ENCODE peak calls at places on chromosome 7, in nine cellular contexts. One of them, this sample, is unnamed.

GRCh38 chr7:20477091-20477490 is 138.4 kb upstream of the ABCB5 start:
- DNase-seq in HCT116: no peak
- DNase-seq in body of pancreas: no peak
- DNase-seq in sigmoid colon: no peak
- DNase-seq in IMR-90: no peak
- DNase-seq in GM12891: no peak
- DNase-seq in A549: no peak
- DNase-seq in heart left ventricle: no peak
- DNase-seq in Peyer's patch: no peak
- DNase-seq in this sample: no peak

GRCh38 chr7:105875505-105875904 is 894 bp downstream of the ATXN7L1 start:
- DNase-seq in HCT116: no peak
- DNase-seq in body of pancreas: no peak
- DNase-seq in sigmoid colon: no peak
- DNase-seq in IMR-90: no peak
- DNase-seq in GM12891: no peak
- DNase-seq in A549: no peak
- DNase-seq in heart left ventricle: no peak
- DNase-seq in Peyer's patch: no peak
- DNase-seq in this sample: no peak

GRCh38 chr7:96045919-96046318 is 273.6 kb downstream of the DYNC1I1 start:
- DNase-seq in HCT116: no peak
- DNase-seq in body of pancreas: peak; percentile 5
- DNase-seq in sigmoid colon: no peak
- DNase-seq in IMR-90: no peak
- DNase-seq in GM12891: no peak
- DNase-seq in A549: no peak
- DNase-seq in heart left ventricle: no peak
- DNase-seq in Peyer's patch: no peak
- DNase-seq in this sample: no peak

GRCh38 chr7:151689196-151689971 is 169.7 kb upstream of the RHEB start:
- DNase-seq in HCT116: no peak
- DNase-seq in body of pancreas: peak; percentile 55
- DNase-seq in sigmoid colon: no peak
- DNase-seq in IMR-90: no peak
- DNase-seq in GM12891: no peak
- DNase-seq in A549: no peak
- DNase-seq in heart left ventricle: peak; percentile 84
- DNase-seq in Peyer's patch: no peak
- DNase-seq in this sample: no peak

GRCh38 chr7:1050956-1051690 is 6.8 kb downstream of the GPR146 start:
- DNase-seq in HCT116: no peak
- DNase-seq in body of pancreas: no peak
- DNase-seq in sigmoid colon: no peak
- DNase-seq in IMR-90: no peak
- DNase-seq in GM12891: no peak
- DNase-seq in A549: no peak
- DNase-seq in heart left ventricle: peak; percentile 49
- DNase-seq in Peyer's patch: no peak
- DNase-seq in this sample: no peak

GRCh38 chr7:131164025-131164899 is 163.4 kb upstream of the MKLN1 start:
- DNase-seq in HCT116: peak; percentile 69
- DNase-seq in body of pancreas: no peak
- DNase-seq in sigmoid colon: no peak
- DNase-seq in IMR-90: peak; percentile 81
- DNase-seq in GM12891: no peak
- DNase-seq in A549: peak; percentile 86
- DNase-seq in heart left ventricle: no peak
- DNase-seq in Peyer's patch: no peak
- DNase-seq in this sample: no peak

GRCh38 chr7:137018468-137018867 is 150.0 kb downstream of the CHRM2 start:
- DNase-seq in HCT116: no peak
- DNase-seq in body of pancreas: no peak
- DNase-seq in sigmoid colon: no peak
- DNase-seq in IMR-90: no peak
- DNase-seq in GM12891: no peak
- DNase-seq in A549: no peak
- DNase-seq in heart left ventricle: no peak
- DNase-seq in Peyer's patch: no peak
- DNase-seq in this sample: no peak

GRCh38 chr7:111647881-111648280 is 85.6 kb upstream of the IMMP2L start:
- DNase-seq in HCT116: no peak
- DNase-seq in body of pancreas: no peak
- DNase-seq in sigmoid colon: no peak
- DNase-seq in IMR-90: no peak
- DNase-seq in GM12891: no peak
- DNase-seq in A549: no peak
- DNase-seq in heart left ventricle: no peak
- DNase-seq in Peyer's patch: no peak
- DNase-seq in this sample: no peak

GRCh38 chr7:1094870-1095269 is 7.0 kb downstream of the GPER1 start:
- DNase-seq in HCT116: no peak
- DNase-seq in body of pancreas: no peak
- DNase-seq in sigmoid colon: no peak
- DNase-seq in IMR-90: no peak
- DNase-seq in GM12891: no peak
- DNase-seq in A549: no peak
- DNase-seq in heart left ventricle: no peak
- DNase-seq in Peyer's patch: no peak
- DNase-seq in this sample: no peak

GRCh38 chr7:92042056-92042737 is 92.1 kb downstream of the CYP51A1 start:
- DNase-seq in HCT116: no peak
- DNase-seq in body of pancreas: peak; percentile 85
- DNase-seq in sigmoid colon: no peak
- DNase-seq in IMR-90: no peak
- DNase-seq in GM12891: no peak
- DNase-seq in A549: peak; percentile 8
- DNase-seq in heart left ventricle: no peak
- DNase-seq in Peyer's patch: no peak
- DNase-seq in this sample: no peak

GRCh38 chr7:134288265-134288664 is 28.5 kb downstream of the SLC35B4 start:
- DNase-seq in HCT116: no peak
- DNase-seq in body of pancreas: no peak
- DNase-seq in sigmoid colon: no peak
- DNase-seq in IMR-90: no peak
- DNase-seq in GM12891: no peak
- DNase-seq in A549: no peak
- DNase-seq in heart left ventricle: no peak
- DNase-seq in Peyer's patch: no peak
- DNase-seq in this sample: no peak
- TF ChIP-seq POLR2A in HCT116: no peak
- TF ChIP-seq POLR2A in body of pancreas: no peak
- TF ChIP-seq POLR2A in sigmoid colon: no peak
- TF ChIP-seq POLR2A in IMR-90: no peak
- TF ChIP-seq POLR2A in GM12891: no peak
- TF ChIP-seq POLR2A in A549: no peak
- TF ChIP-seq POLR2A in heart left ventricle: no peak
- TF ChIP-seq POLR2A in Peyer's patch: no peak
- TF ChIP-seq POLR2A in this sample: no peak

DNA sequence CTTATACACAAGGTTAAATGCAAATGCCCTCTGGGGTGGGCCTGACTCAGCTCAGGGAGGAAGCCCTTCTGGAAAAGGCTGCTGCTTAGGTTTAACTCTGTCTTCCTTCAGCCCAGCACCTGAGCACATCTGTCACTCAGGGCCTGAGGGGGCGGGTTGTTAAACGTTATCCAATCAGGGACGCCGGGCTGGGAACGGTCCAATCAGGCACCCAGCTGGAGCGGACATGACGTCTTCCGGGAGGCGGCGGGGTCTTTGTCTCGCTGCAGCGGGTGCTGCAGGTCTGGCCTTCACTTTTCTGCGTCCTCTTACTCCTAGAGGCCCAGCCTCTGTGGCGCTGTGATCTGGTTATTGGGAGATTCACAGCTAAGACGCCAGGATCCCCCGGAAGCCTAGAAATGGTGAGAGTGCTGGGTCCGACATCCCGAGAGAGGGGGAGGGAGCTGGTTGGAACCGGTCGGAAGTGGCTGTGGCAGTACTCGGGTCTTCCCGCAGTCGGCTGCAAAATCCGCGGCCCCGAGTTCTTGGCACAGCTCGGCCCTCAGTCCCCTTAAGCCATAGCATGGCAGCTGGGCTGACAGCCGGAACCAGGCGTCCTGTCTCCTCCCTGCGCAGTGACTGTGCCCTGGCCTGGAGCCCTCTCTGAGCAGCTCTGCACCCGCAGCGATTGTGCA is at the start of gene ZNF138:
- DNase-seq in HCT116: peak; percentile 92
- DNase-seq in body of pancreas: peak; percentile 96
- DNase-seq in sigmoid colon: peak; percentile 98
- DNase-seq in IMR-90: peak; percentile 91
- DNase-seq in GM12891: peak; percentile 86
- DNase-seq in A549: peak; percentile 96
- DNase-seq in heart left ventricle: peak; percentile 98
- DNase-seq in Peyer's patch: peak; percentile 95
- DNase-seq in this sample: peak; percentile 81
- TF ChIP-seq POLR2A in HCT116: peak; percentile 71
- TF ChIP-seq POLR2A in body of pancreas: peak; percentile 77
- TF ChIP-seq POLR2A in sigmoid colon: peak; percentile 54
- TF ChIP-seq POLR2A in IMR-90: peak; percentile 47
- TF ChIP-seq POLR2A in GM12891: peak; percentile 84
- TF ChIP-seq POLR2A in A549: peak; percentile 65
- TF ChIP-seq POLR2A in heart left ventricle: no peak
- TF ChIP-seq POLR2A in Peyer's patch: peak; percentile 35
- TF ChIP-seq POLR2A in this sample: peak; percentile 82

GRCh38 chr7:99265848-99266247 is 6.8 kb upstream of the MYH16 start:
- DNase-seq in HCT116: no peak
- DNase-seq in body of pancreas: no peak
- DNase-seq in sigmoid colon: no peak
- DNase-seq in IMR-90: no peak
- DNase-seq in GM12891: no peak
- DNase-seq in A549: no peak
- DNase-seq in heart left ventricle: no peak
- DNase-seq in Peyer's patch: no peak
- DNase-seq in this sample: no peak

GRCh38 chr7:99267530-99268360 is 4.9 kb upstream of the MYH16 start:
- DNase-seq in HCT116: peak; percentile 85
- DNase-seq in body of pancreas: peak; percentile 69
- DNase-seq in sigmoid colon: no peak
- DNase-seq in IMR-90: peak; percentile 94
- DNase-seq in GM12891: no peak
- DNase-seq in A549: peak; percentile 91
- DNase-seq in heart left ventricle: no peak
- DNase-seq in Peyer's patch: no peak
- DNase-seq in this sample: no peak

GRCh38 chr7:99270702-99271101 is 1.9 kb upstream of the MYH16 start:
- DNase-seq in HCT116: no peak
- DNase-seq in body of pancreas: no peak
- DNase-seq in sigmoid colon: no peak
- DNase-seq in IMR-90: no peak
- DNase-seq in GM12891: no peak
- DNase-seq in A549: no peak
- DNase-seq in heart left ventricle: no peak
- DNase-seq in Peyer's patch: no peak
- DNase-seq in this sample: no peak

GRCh38 chr7:99272476-99273045 is at the start of gene MYH16:
- DNase-seq in HCT116: no peak
- DNase-seq in body of pancreas: no peak
- DNase-seq in sigmoid colon: no peak
- DNase-seq in IMR-90: peak; percentile 57
- DNase-seq in GM12891: no peak
- DNase-seq in A549: no peak
- DNase-seq in heart left ventricle: no peak
- DNase-seq in Peyer's patch: no peak
- DNase-seq in this sample: no peak

DNA sequence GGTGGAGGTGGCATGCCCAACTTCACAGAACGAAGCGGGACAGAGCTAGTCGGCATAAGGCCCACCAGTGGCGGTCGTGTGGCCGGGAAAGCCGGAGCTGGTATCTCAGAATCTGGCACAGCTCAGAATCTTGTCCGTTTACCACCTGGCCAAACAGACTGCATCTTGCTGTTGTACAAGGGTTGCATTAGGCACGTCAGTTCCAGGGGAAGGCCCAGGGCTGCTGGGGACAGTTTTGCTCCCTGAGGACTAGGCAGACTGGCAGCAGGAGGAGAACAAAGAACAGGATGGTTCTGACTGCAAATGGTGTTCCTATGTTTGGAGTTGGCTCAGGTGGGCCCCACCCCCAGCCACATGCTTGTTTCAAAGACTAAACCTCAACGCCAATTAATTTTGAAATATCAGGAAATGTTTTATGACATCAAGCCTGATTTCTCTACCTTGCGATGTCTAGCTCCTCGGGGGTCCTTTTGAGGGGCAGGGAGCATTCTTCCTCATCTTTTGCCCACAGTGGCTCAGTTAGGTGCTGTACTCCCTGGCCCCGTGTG is 4.2 kb upstream of the MYH16 start:
- DNase-seq in HCT116: no peak
- DNase-seq in body of pancreas: no peak
- DNase-seq in sigmoid colon: no peak
- DNase-seq in IMR-90: no peak
- DNase-seq in GM12891: no peak
- DNase-seq in A549: no peak
- DNase-seq in heart left ventricle: no peak
- DNase-seq in Peyer's patch: no peak
- DNase-seq in this sample: no peak
- TF ChIP-seq POLR2A in HCT116: no peak
- TF ChIP-seq POLR2A in body of pancreas: no peak
- TF ChIP-seq POLR2A in sigmoid colon: no peak
- TF ChIP-seq POLR2A in IMR-90: no peak
- TF ChIP-seq POLR2A in GM12891: no peak
- TF ChIP-seq POLR2A in A549: no peak
- TF ChIP-seq POLR2A in heart left ventricle: no peak
- TF ChIP-seq POLR2A in Peyer's patch: no peak
- TF ChIP-seq POLR2A in this sample: no peak

GRCh38 chr7:113120647-113121046 is 2.3 kb upstream of the SMIM30 start:
- DNase-seq in HCT116: no peak
- DNase-seq in body of pancreas: no peak
- DNase-seq in sigmoid colon: no peak
- DNase-seq in IMR-90: no peak
- DNase-seq in GM12891: no peak
- DNase-seq in A549: no peak
- DNase-seq in heart left ventricle: no peak
- DNase-seq in Peyer's patch: no peak
- DNase-seq in this sample: no peak

GRCh38 chr7:113122657-113123252 is 4.4 kb upstream of the SMIM30 start:
- DNase-seq in HCT116: no peak
- DNase-seq in body of pancreas: no peak
- DNase-seq in sigmoid colon: no peak
- DNase-seq in IMR-90: no peak
- DNase-seq in GM12891: no peak
- DNase-seq in A549: no peak
- DNase-seq in heart left ventricle: no peak
- DNase-seq in Peyer's patch: no peak
- DNase-seq in this sample: no peak

GRCh38 chr7:113113912-113114311 is 4.4 kb downstream of the SMIM30 start:
- DNase-seq in HCT116: no peak
- DNase-seq in body of pancreas: no peak
- DNase-seq in sigmoid colon: no peak
- DNase-seq in IMR-90: no peak
- DNase-seq in GM12891: no peak
- DNase-seq in A549: no peak
- DNase-seq in heart left ventricle: no peak
- DNase-seq in Peyer's patch: no peak
- DNase-seq in this sample: no peak

GRCh38 chr7:113119429-113119828 is 1.1 kb upstream of the SMIM30 start:
- DNase-seq in HCT116: no peak
- DNase-seq in body of pancreas: no peak
- DNase-seq in sigmoid colon: no peak
- DNase-seq in IMR-90: no peak
- DNase-seq in GM12891: no peak
- DNase-seq in A549: no peak
- DNase-seq in heart left ventricle: no peak
- DNase-seq in Peyer's patch: no peak
- DNase-seq in this sample: no peak

GRCh38 chr7:113118074-113118959 is at the start of gene SMIM30:
- DNase-seq in HCT116: peak; percentile 70
- DNase-seq in body of pancreas: peak; percentile 95
- DNase-seq in sigmoid colon: peak; percentile 96
- DNase-seq in IMR-90: peak; percentile 84
- DNase-seq in GM12891: peak; percentile 39
- DNase-seq in A549: peak; percentile 75
- DNase-seq in heart left ventricle: peak; percentile 96
- DNase-seq in Peyer's patch: peak; percentile 86
- DNase-seq in this sample: peak; percentile 40
- TF ChIP-seq POLR2A in HCT116: peak; percentile 85
- TF ChIP-seq POLR2A in body of pancreas: peak; percentile 92
- TF ChIP-seq POLR2A in sigmoid colon: peak; percentile 86
- TF ChIP-seq POLR2A in IMR-90: no peak
- TF ChIP-seq POLR2A in GM12891: peak; percentile 72
- TF ChIP-seq POLR2A in A549: peak; percentile 90
- TF ChIP-seq POLR2A in heart left ventricle: peak; percentile 50
- TF ChIP-seq POLR2A in Peyer's patch: peak; percentile 75
- TF ChIP-seq POLR2A in this sample: peak; percentile 75